ENCODE peak calls at places on chromosomes 12 and 14, in five cellular contexts. One of them, this sample, is unnamed.

GRCh38 chr14:101354726-101355125 is 206.6 kb upstream of the DIO3 start:
- DNase-seq in HepG2: no peak
- DNase-seq in GM12878: no peak
- DNase-seq in SK-N-SH: no peak
- DNase-seq in K562: no peak
- DNase-seq in this sample: no peak

GRCh38 chr12:58420496-58420895 is 479.1 kb downstream of the ATP23 start:
- DNase-seq in HepG2: no peak
- DNase-seq in GM12878: no peak
- DNase-seq in SK-N-SH: no peak
- DNase-seq in K562: no peak
- DNase-seq in this sample: no peak

GRCh38 chr14:70339970-70340369 is 19.5 kb downstream of the COX16 start:
- DNase-seq in HepG2: no peak
- DNase-seq in GM12878: no peak
- DNase-seq in SK-N-SH: no peak
- DNase-seq in K562: no peak
- DNase-seq in this sample: peak; percentile 11

GRCh38 chr12:124567035-124567672 is at the start of gene NCOR2:
- DNase-seq in HepG2: no peak
- DNase-seq in GM12878: no peak
- DNase-seq in SK-N-SH: peak; percentile 81
- DNase-seq in K562: peak; percentile 45
- DNase-seq in this sample: peak; percentile 23

GRCh38 chr12:102948941-102949352 is 8.5 kb upstream of the ASCL1 start:
- DNase-seq in HepG2: peak; percentile 10
- DNase-seq in GM12878: no peak
- DNase-seq in SK-N-SH: peak; percentile 61
- DNase-seq in K562: peak; percentile 56
- DNase-seq in this sample: peak; percentile 9

GRCh38 chr12:78671295-78671694 is 193.3 kb upstream of the SYT1 start:
- DNase-seq in HepG2: no peak
- DNase-seq in GM12878: no peak
- DNase-seq in SK-N-SH: no peak
- DNase-seq in K562: no peak
- DNase-seq in this sample: no peak

GRCh38 chr14:63949696-63950095 is 96.9 kb downstream of the SYNE2 start:
- DNase-seq in HepG2: no peak
- DNase-seq in GM12878: no peak
- DNase-seq in SK-N-SH: no peak
- DNase-seq in K562: no peak
- DNase-seq in this sample: no peak

GRCh38 chr14:36455241-36455627 is 64.8 kb downstream of the NKX2-1 start:
- DNase-seq in HepG2: no peak
- DNase-seq in GM12878: no peak
- DNase-seq in SK-N-SH: no peak
- DNase-seq in K562: no peak
- DNase-seq in this sample: no peak

GRCh38 chr14:50816419-50817047 is 14.4 kb downstream of the NIN start:
- DNase-seq in HepG2: peak; percentile 34
- DNase-seq in GM12878: no peak
- DNase-seq in SK-N-SH: no peak
- DNase-seq in K562: no peak
- DNase-seq in this sample: no peak

GRCh38 chr14:39169541-39169900 is 612 bp downstream of the TRAPPC6B start:
- DNase-seq in HepG2: no peak
- DNase-seq in GM12878: no peak
- DNase-seq in SK-N-SH: peak; percentile 4
- DNase-seq in K562: no peak
- DNase-seq in this sample: no peak

GRCh38 chr14:28012629-28013415 is 753.8 kb upstream of the FOXG1 start:
- DNase-seq in HepG2: no peak
- DNase-seq in GM12878: no peak
- DNase-seq in SK-N-SH: peak; percentile 2
- DNase-seq in K562: no peak
- DNase-seq in this sample: no peak

GRCh38 chr14:66425402-66425801 is 60.8 kb upstream of the CCDC196 start:
- DNase-seq in HepG2: no peak
- DNase-seq in GM12878: no peak
- DNase-seq in SK-N-SH: no peak
- DNase-seq in K562: no peak
- DNase-seq in this sample: no peak

GRCh38 chr12:50739611-50740010 is 24.3 kb upstream of the ATF1 start:
- DNase-seq in HepG2: no peak
- DNase-seq in GM12878: no peak
- DNase-seq in SK-N-SH: no peak
- DNase-seq in K562: no peak
- DNase-seq in this sample: no peak

GRCh38 chr12:110245278-110245868 is 35.7 kb upstream of the ATP2A2 start:
- DNase-seq in HepG2: peak; percentile 29
- DNase-seq in GM12878: no peak
- DNase-seq in SK-N-SH: peak; percentile 18
- DNase-seq in K562: peak; percentile 34
- DNase-seq in this sample: peak; percentile 45

GRCh38 chr14:58662028-58662427 is 24.3 kb downstream of the DACT1 start:
- DNase-seq in HepG2: no peak
- DNase-seq in GM12878: no peak
- DNase-seq in SK-N-SH: no peak
- DNase-seq in K562: no peak
- DNase-seq in this sample: no peak

GRCh38 chr14:89615421-89615820 is 198.4 kb upstream of the FOXN3 start:
- DNase-seq in HepG2: no peak
- DNase-seq in GM12878: no peak
- DNase-seq in SK-N-SH: no peak
- DNase-seq in K562: no peak
- DNase-seq in this sample: no peak

GRCh38 chr12:18799561-18799960 is 61.6 kb downstream of the CAPZA3 start:
- DNase-seq in HepG2: no peak
- DNase-seq in GM12878: no peak
- DNase-seq in SK-N-SH: no peak
- DNase-seq in K562: no peak
- DNase-seq in this sample: no peak

GRCh38 chr14:28975084-28975483 is 208.5 kb downstream of the FOXG1 start:
- DNase-seq in HepG2: no peak
- DNase-seq in GM12878: no peak
- DNase-seq in SK-N-SH: no peak
- DNase-seq in K562: no peak
- DNase-seq in this sample: no peak

GRCh38 chr12:109169676-109170075 is 53.3 kb downstream of the ACACB start:
- DNase-seq in HepG2: no peak
- DNase-seq in GM12878: no peak
- DNase-seq in SK-N-SH: no peak
- DNase-seq in K562: no peak
- DNase-seq in this sample: no peak

GRCh38 chr14:90521121-90521929 is 124.5 kb downstream of the CALM1 start:
- DNase-seq in HepG2: no peak
- DNase-seq in GM12878: no peak
- DNase-seq in SK-N-SH: no peak
- DNase-seq in K562: no peak
- DNase-seq in this sample: no peak

GRCh38 chr12:8943565-8944186 is 5.8 kb downstream of the M6PR start:
- DNase-seq in HepG2: no peak
- DNase-seq in GM12878: no peak
- DNase-seq in SK-N-SH: no peak
- DNase-seq in K562: no peak
- DNase-seq in this sample: no peak

GRCh38 chr14:104378636-104379225 is 200.8 kb upstream of the C14orf180 start:
- DNase-seq in HepG2: no peak
- DNase-seq in GM12878: no peak
- DNase-seq in SK-N-SH: no peak
- DNase-seq in K562: no peak
- DNase-seq in this sample: no peak
- TF ChIP-seq REST in HepG2: no peak
- TF ChIP-seq REST in GM12878: no peak
- TF ChIP-seq REST in SK-N-SH: no peak
- TF ChIP-seq REST in K562: no peak
- TF ChIP-seq REST in this sample: no peak

DNA sequence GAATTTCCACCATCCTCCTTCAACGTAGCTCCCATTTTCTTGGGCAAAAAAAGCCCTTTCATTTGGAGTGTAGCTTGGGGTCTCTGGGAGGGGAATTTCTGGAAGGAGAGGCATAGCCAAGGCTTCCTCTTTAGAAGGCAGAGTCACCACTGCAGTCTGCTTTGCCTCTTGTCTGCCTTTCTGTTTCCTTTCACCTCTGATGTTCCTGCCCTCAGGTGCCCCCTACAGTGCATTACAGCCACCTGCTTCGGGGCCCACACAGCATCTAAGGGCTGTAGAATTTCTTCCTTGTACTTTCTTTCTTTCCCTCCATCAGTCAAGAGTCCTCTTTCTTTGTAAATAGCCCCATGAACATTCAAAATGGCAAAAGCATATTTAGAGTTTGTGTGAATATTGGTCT is 1313.9 kb downstream of the TMEM121 start:
- DNase-seq in HepG2: no peak
- DNase-seq in GM12878: no peak
- DNase-seq in SK-N-SH: no peak
- DNase-seq in K562: no peak
- DNase-seq in this sample: no peak
- H3K27ac ChIP-seq in HepG2: no peak overlapping the region
- H3K27ac ChIP-seq in GM12878: no peak overlapping the region
- H3K27ac ChIP-seq in SK-N-SH: no peak overlapping the region
- H3K27ac ChIP-seq in K562: no peak overlapping the region
- H3K27ac ChIP-seq in this sample: no peak overlapping the region

GRCh38 chr12:89379100-89379838 is 27.0 kb upstream of the DUSP6 start:
- DNase-seq in HepG2: peak; percentile 78
- DNase-seq in GM12878: no peak
- DNase-seq in SK-N-SH: no peak
- DNase-seq in K562: no peak
- DNase-seq in this sample: no peak
- TF ChIP-seq GABPA in HepG2: no peak
- TF ChIP-seq GABPA in GM12878: no peak
- TF ChIP-seq GABPA in SK-N-SH: no peak
- TF ChIP-seq GABPA in K562: no peak
- TF ChIP-seq GABPA in this sample: no peak

DNA sequence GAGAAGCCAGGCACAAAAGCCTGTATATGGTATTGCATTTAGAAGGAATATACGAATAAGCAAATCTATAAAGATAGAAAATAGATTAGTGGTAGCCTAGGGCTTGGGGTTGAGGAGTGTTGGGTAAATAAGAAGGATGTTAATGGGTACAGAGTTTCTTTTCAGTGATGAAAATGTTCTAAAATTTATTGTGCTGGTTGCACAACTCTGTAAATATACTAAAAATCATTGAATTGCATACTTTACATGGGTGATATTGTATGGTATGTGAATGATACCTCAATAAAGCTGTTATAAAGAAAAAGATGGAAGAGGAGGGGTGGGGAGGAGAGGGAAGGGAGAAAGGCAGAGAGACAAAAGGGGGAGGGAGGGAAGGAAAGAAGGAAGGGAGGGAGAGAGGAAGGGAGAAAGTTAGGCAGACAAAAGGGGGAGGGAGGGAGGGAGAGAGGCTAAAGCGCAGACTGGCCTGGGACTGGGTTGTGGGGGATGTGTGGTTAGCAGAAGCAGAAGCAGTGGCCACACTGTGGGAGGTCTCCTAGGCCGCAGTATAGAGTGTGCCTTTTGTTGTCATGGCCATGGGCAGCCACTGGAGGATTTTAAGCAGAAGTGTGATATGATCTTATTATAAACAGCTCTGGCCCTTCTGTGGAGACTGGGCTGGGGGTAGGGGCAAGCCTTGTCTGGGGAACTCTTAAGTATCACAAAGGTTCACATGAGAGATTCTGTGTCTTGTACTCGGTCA is 73.6 kb upstream of the ELK3 start:
- DNase-seq in HepG2: no peak
- DNase-seq in GM12878: peak; percentile 15
- DNase-seq in SK-N-SH: peak; percentile 43
- DNase-seq in K562: peak; percentile 19
- DNase-seq in this sample: peak; percentile 98
- TF ChIP-seq REST in HepG2: no peak
- TF ChIP-seq REST in GM12878: no peak
- TF ChIP-seq REST in SK-N-SH: no peak
- TF ChIP-seq REST in K562: no peak
- TF ChIP-seq REST in this sample: no peak

GRCh38 chr12:59452746-59453145 is 143.1 kb upstream of the SLC16A7 start:
- DNase-seq in HepG2: no peak
- DNase-seq in GM12878: no peak
- DNase-seq in SK-N-SH: no peak
- DNase-seq in K562: no peak
- DNase-seq in this sample: no peak

GRCh38 chr12:59452259-59452658 is 143.6 kb upstream of the SLC16A7 start:
- DNase-seq in HepG2: no peak
- DNase-seq in GM12878: no peak
- DNase-seq in SK-N-SH: no peak
- DNase-seq in K562: no peak
- DNase-seq in this sample: no peak

DNA sequence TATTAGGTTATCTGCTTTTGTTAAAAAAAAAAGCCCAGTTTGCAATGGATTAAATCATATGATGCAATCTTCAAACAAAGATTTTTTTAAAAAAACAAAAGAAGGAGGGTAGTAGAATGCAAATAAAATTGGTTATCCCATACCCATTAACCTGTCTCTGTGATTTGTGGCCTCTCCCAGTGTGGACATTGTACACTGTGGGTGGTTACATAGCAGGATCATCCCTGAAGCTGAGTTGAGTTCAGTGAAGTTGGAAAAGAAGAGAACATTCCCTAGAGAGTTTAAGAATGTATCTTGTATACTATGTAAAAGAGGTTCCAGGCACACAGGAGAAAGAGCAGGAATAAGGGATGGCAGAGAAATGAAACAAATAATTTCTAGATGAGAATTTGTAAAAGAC is 142.4 kb upstream of the SLC16A7 start:
- DNase-seq in HepG2: no peak
- DNase-seq in GM12878: no peak
- DNase-seq in SK-N-SH: no peak
- DNase-seq in K562: no peak
- DNase-seq in this sample: no peak
- H3K27ac ChIP-seq in HepG2: no peak overlapping the region
- H3K27ac ChIP-seq in GM12878: no peak overlapping the region
- H3K27ac ChIP-seq in SK-N-SH: no peak overlapping the region
- H3K27ac ChIP-seq in K562: no peak overlapping the region
- H3K27ac ChIP-seq in this sample: no peak overlapping the region

DNA sequence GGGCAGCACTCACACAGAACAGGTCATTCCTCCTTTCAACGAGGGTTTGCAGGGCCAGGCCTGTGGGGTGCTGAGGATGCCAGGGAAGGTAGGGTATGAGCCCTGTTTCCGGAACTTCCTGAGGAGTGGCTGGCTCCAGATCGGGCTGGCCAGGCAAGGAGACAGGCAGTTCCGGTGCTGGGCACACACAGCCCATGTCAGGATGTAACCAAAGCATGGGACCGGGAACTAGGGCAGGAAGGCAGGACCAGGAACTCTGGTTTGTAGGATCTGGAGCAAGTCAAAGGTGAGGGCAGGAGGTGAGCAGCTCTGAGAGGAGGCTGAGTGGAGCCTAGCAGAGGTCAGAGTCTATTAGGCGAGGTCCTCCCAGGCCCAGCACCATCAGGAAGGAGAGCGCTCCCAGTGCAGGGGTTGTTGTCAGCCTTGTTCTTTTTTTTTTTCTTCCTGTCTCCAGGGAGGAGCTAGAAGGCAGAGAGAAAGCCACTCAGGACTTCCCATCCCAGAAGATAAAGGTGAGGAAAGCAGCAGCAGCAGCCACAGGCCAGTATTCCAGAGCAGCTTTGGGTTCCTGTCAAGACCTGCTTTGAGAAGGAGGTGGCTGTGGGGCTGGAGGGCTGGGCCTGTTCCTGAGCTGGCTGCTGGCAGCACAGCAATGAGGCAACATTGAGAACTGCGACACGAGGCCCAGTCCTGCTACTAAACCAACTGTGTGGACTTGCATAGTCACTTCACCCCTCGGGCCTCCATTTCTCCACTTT is 49.0 kb upstream of the PTGR2 start:
- DNase-seq in HepG2: no peak
- DNase-seq in GM12878: no peak
- DNase-seq in SK-N-SH: no peak
- DNase-seq in K562: no peak
- DNase-seq in this sample: no peak
- TF ChIP-seq GABPA in HepG2: peak; percentile 37
- TF ChIP-seq GABPA in GM12878: no peak
- TF ChIP-seq GABPA in SK-N-SH: no peak
- TF ChIP-seq GABPA in K562: no peak
- TF ChIP-seq GABPA in this sample: no peak

This sample was measured in HL-60.